ENCODE peak calls at places on chromosomes 5 and 9, in five cellular contexts. T is HFFc6; Z is aorta; M is GM20000; D is activated T-helper 9 cell treated with anti-CD3 and anti-CD28 coated beads, Interleukin-2, amount 50 U/mL, for 16 hours. P is an unnamed sample.

GRCh38 chr5:54195701-54196100 is 114.7 kb downstream of the ARL15 start:
- DNase-seq in T (no peak), Z (no peak), M (no peak), D (no peak), P (no peak)

GRCh38 chr5:64971990-64972389 is 203.3 kb downstream of the CWC27 start:
- DNase-seq in T (no peak), Z (no peak), M (no peak), D (no peak), P (no peak)

GRCh38 chr5:80925940-80926339 is 34.2 kb upstream of the RASGRF2 start:
- DNase-seq in T (no peak), Z (no peak), M (no peak), D (no peak), P (no peak)

GRCh38 chr5:148186248-148187003 is 16.4 kb upstream of the SPINK6 start:
- DNase-seq in T (no peak), Z (no peak), M (no peak), D (no peak), P (no peak)

GRCh38 chr5:122401991-122402710 is 90.1 kb downstream of the SNCAIP start:
- DNase-seq in T (no peak), Z (no peak), M (no peak), D (no peak), P (no peak)

GRCh38 chr5:147093138-147093537 is 141.7 kb upstream of the STK32A start:
- DNase-seq in T (no peak), Z (no peak), M (no peak), D (no peak), P (no peak)

GRCh38 chr9:8857330-8858249 is 1058.0 kb upstream of the DMAC1 start:
- DNase-seq in T (no peak), Z (peak), M (peak), D (no peak), P (no peak)

GRCh38 chr9:136485049-136485647 is 2.3 kb upstream of the SEC16A start:
- DNase-seq in T (peak), Z (peak), M (peak), D (peak), P (no peak)

GRCh38 chr5:54279960-54280359 is 30.4 kb downstream of the ARL15 start:
- DNase-seq in T (no peak), Z (no peak), M (no peak), D (no peak), P (no peak)

GRCh38 chr5:150637245-150638052 is 3.0 kb upstream of the SYNPO start:
- DNase-seq in T (peak), Z (peak), M (no peak), D (no peak), P (no peak)

GRCh38 chr9:133207021-133207531 is 2.0 kb downstream of the OBP2B start:
- DNase-seq in T (no peak), Z (peak), M (no peak), D (no peak), P (no peak)

GRCh38 chr5:139017624-139018023 is 142.5 kb upstream of the LRRTM2 start:
- DNase-seq in T (no peak), Z (no peak), M (no peak), D (no peak), P (no peak)

GRCh38 chr5:74232281-74232680 is 408.2 kb downstream of the ENC1 start:
- DNase-seq in T (peak), Z (no peak), M (no peak), D (no peak), P (no peak)

GRCh38 chr9:70133253-70134208 is 89.9 kb downstream of the MAMDC2 start:
- DNase-seq in T (no peak), Z (no peak), M (no peak), D (no peak), P (no peak)

GRCh38 chr9:125829743-125830142 is 82.6 kb downstream of the PBX3 start:
- DNase-seq in T (no peak), Z (no peak), M (peak), D (no peak), P (peak)

GRCh38 chr9:80066931-80067330 is 495.2 kb downstream of the TLE4 start:
- DNase-seq in T (no peak), Z (no peak), M (no peak), D (no peak), P (no peak)

GRCh38 chr9:6852243-6852963 is 94.6 kb downstream of the KDM4C start:
- DNase-seq in T (peak), Z (no peak), M (no peak), D (no peak), P (no peak)

GRCh38 chr9:130755377-130756007 is 61.9 kb downstream of the EXOSC2 start:
- DNase-seq in T (no peak), Z (no peak), M (no peak), D (no peak), P (no peak)

GRCh38 chr5:91151947-91152346 is 231.2 kb downstream of the ARRDC3 start:
- DNase-seq in T (peak), Z (no peak), M (no peak), D (no peak), P (no peak)

P was measured in GM12864.